ENCODE peak calls at places on chromosomes 1 and 21, in six cellular contexts. X is NCI-H1105, C is mucosa of gallbladder, N is psoas muscle, H is kidney epithelial cell, A is ecto neural progenitor cell. D is an unnamed sample.

GRCh38 chr1:231611851-231612250 is 14.7 kb upstream of the DISC1 start:
- DNase-seq in X (no peak), C (no peak), N (no peak), H (no peak), A (no peak), D (peak; percentile 31)

GRCh38 chr1:33424610-33425009 is 6.3 kb downstream of the PHC2 start:
- DNase-seq in X (no peak), C (no peak), N (no peak), H (no peak), A (no peak), D (no peak)

GRCh38 chr1:22124592-22125229 is 18.2 kb downstream of the WNT4 start:
- DNase-seq in X (no peak), C (no peak), N (no peak), H (no peak), A (no peak), D (no peak)

GRCh38 chr1:55316494-55316893 is 101.3 kb upstream of the USP24 start:
- DNase-seq in X (no peak), C (no peak), N (no peak), H (no peak), A (no peak), D (no peak)

GRCh38 chr1:41712687-41713086 is 206.0 kb downstream of the HIVEP3 start:
- DNase-seq in X (no peak), C (no peak), N (no peak), H (no peak), A (no peak), D (no peak)

GRCh38 chr21:42850866-42851391 is 28.4 kb downstream of the WDR4 start:
- DNase-seq in X (no peak), C (no peak), N (no peak), H (no peak), A (peak; percentile 65), D (no peak)

GRCh38 chr1:166888710-166889109 is 12.6 kb upstream of the TADA1 start:
- DNase-seq in X (no peak), C (no peak), N (no peak), H (no peak), A (no peak), D (no peak)

GRCh38 chr1:151165281-151165737 is 393 bp downstream of the LYSMD1 start:
- DNase-seq in X (no peak), C (no peak), N (peak; percentile 79), H (no peak), A (peak; percentile 75), D (peak; percentile 62)

GRCh38 chr1:30109853-30110252 is 613.5 kb downstream of the MATN1 start:
- DNase-seq in X (no peak), C (peak; percentile 57), N (no peak), H (no peak), A (no peak), D (no peak)

GRCh38 chr21:34183331-34183928 is 110.1 kb downstream of the MRPS6 start:
- DNase-seq in X (no peak), C (no peak), N (no peak), H (no peak), A (no peak), D (no peak)

GRCh38 chr1:245715291-245715701 is 560.5 kb downstream of the KIF26B start:
- DNase-seq in X (no peak), C (no peak), N (no peak), H (peak; percentile 63), A (no peak), D (no peak)

GRCh38 chr1:218592688-218593087 is 247.6 kb downstream of the TGFB2 start:
- DNase-seq in X (no peak), C (no peak), N (no peak), H (peak; percentile 4), A (no peak), D (no peak)

GRCh38 chr21:39079617-39080016 is 103.6 kb downstream of the PSMG1 start:
- DNase-seq in X (no peak), C (peak; percentile 74), N (peak; percentile 76), H (no peak), A (no peak), D (no peak)

GRCh38 chr1:201221201-201221846 is 30.7 kb downstream of the IGFN1 start:
- DNase-seq in X (no peak), C (no peak), N (no peak), H (no peak), A (peak; percentile 36), D (no peak)

GRCh38 chr21:36478207-36478701 is 1.7 kb downstream of the CLDN14 start:
- DNase-seq in X (no peak), C (peak; percentile 26), N (no peak), H (peak; percentile 81), A (no peak), D (no peak)

GRCh38 chr1:244205171-244205570 is 154.1 kb downstream of the ZBTB18 start:
- DNase-seq in X (no peak), C (no peak), N (no peak), H (no peak), A (no peak), D (no peak)

GRCh38 chr1:58816072-58816746 is 32.4 kb upstream of the JUN start:
- DNase-seq in X (peak; percentile 69), C (peak; percentile 91), N (peak; percentile 95), H (no peak), A (peak; percentile 80), D (peak; percentile 74)

GRCh38 chr1:214970016-214970415 is 112.5 kb upstream of the KCNK2 start:
- DNase-seq in X (no peak), C (no peak), N (no peak), H (no peak), A (no peak), D (no peak)

GRCh38 chr21:27219068-27219467 is 252.2 kb upstream of the ADAMTS5 start:
- DNase-seq in X (no peak), C (no peak), N (no peak), H (no peak), A (no peak), D (no peak)

GRCh38 chr1:10920063-10920626 is 92.3 kb upstream of the TARDBP start:
- DNase-seq in X (no peak), C (no peak), N (no peak), H (no peak), A (no peak), D (no peak)

GRCh38 chr21:32733356-32733755 is 5.5 kb upstream of the SYNJ1 start:
- DNase-seq in X (no peak), C (no peak), N (no peak), H (no peak), A (no peak), D (no peak)